ENCODE peak calls at places on chromosomes 5 and 9, in four cellular contexts. V, E, A and X are unnamed samples.

GRCh38 chr5:71013575-71013974 is 11.6 kb downstream of the NAIP start:
- DNase-seq in V (no peak), E (no peak), A (no peak), X (no peak)

GRCh38 chr9:99425124-99425523 is 203.0 kb downstream of the SEC61B start:
- DNase-seq in V (no peak), E (no peak), A (no peak), X (no peak)

GRCh38 chr5:135457424-135458071 is 5.4 kb upstream of the TIFAB start:
- DNase-seq in V (peak), E (no peak), A (no peak), X (peak)

GRCh38 chr9:97938081-97938644 is at the start of gene HEMGN:
- DNase-seq in V (no peak), E (no peak), A (no peak), X (no peak)

GRCh38 chr5:109654455-109654854 is 35.3 kb upstream of the MAN2A1 start:
- DNase-seq in V (peak), E (no peak), A (no peak), X (no peak)

GRCh38 chr9:20649381-20649780 is 27.1 kb upstream of the MLLT3 start:
- DNase-seq in V (no peak), E (no peak), A (no peak), X (no peak)

GRCh38 chr5:59555596-59555995 is 337.9 kb downstream of the PDE4D start:
- DNase-seq in V (no peak), E (no peak), A (no peak), X (no peak)

GRCh38 chr9:127370651-127371648 is 26.0 kb upstream of the SLC2A8 start:
- DNase-seq in V (no peak), E (no peak), A (no peak), X (no peak)

GRCh38 chr9:93093081-93093448 is 3.0 kb upstream of the CARD19 start:
- DNase-seq in V (no peak), E (no peak), A (no peak), X (no peak)

GRCh38 chr5:151298063-151298462 is 5.5 kb downstream of the SLC36A3 start:
- DNase-seq in V (peak), E (no peak), A (no peak), X (no peak)

GRCh38 chr5:15763754-15764153 is 263.8 kb downstream of the FBXL7 start:
- DNase-seq in V (peak), E (no peak), A (no peak), X (no peak)

GRCh38 chr5:174624754-174625506 is 99.5 kb upstream of the MSX2 start:
- DNase-seq in V (no peak), E (no peak), A (no peak), X (no peak)

GRCh38 chr5:55172937-55173695 is at the start of gene CDC20B:
- DNase-seq in V (peak), E (no peak), A (peak), X (no peak)

GRCh38 chr5:148970228-148970627 is 92.6 kb downstream of the SH3TC2 start:
- DNase-seq in V (peak), E (peak), A (no peak), X (peak)

GRCh38 chr5:93990504-93991085 is 249.2 kb upstream of the POU5F2 start:
- DNase-seq in V (no peak), E (no peak), A (no peak), X (no peak)

GRCh38 chr5:77778398-77778797 is 2.3 kb upstream of the TBCA start:
- DNase-seq in V (no peak), E (no peak), A (no peak), X (no peak)

GRCh38 chr9:125261501-125262216 is at the start of gene GAPVD1:
- DNase-seq in V (peak), E (peak), A (peak), X (peak)

GRCh38 chr5:133362438-133362837 is 249.9 kb downstream of the FSTL4 start:
- DNase-seq in V (no peak), E (no peak), A (no peak), X (no peak)

GRCh38 chr9:114300153-114300845 is 22.6 kb upstream of the ORM1 start:
- DNase-seq in V (no peak), E (no peak), A (no peak), X (no peak)

GRCh38 chr9:137307255-137308101 is 5.4 kb upstream of the NRARP start:
- DNase-seq in V (no peak), E (no peak), A (no peak), X (no peak)

GRCh38 chr5:171633776-171634470 is 151.7 kb upstream of the SMIM23 start:
- DNase-seq in V (no peak), E (no peak), A (peak), X (no peak)

GRCh38 chr5:136364307-136364706 is 1.0 kb downstream of the TRPC7 start:
- DNase-seq in V (no peak), E (no peak), A (no peak), X (no peak)

GRCh38 chr5:33330992-33331391 is 109.8 kb upstream of the TARS1 start:
- DNase-seq in V (no peak), E (no peak), A (no peak), X (no peak)

GRCh38 chr5:150168864-150169263 is 2.3 kb downstream of the CDX1 start:
- DNase-seq in V (no peak), E (no peak), A (no peak), X (no peak)

GRCh38 chr9:87249029-87249428 is 248.6 kb upstream of the DAPK1 start:
- DNase-seq in V (no peak), E (no peak), A (no peak), X (no peak)

GRCh38 chr5:120535900-120536299 is 71.8 kb downstream of the PRR16 start:
- DNase-seq in V (no peak), E (no peak), A (no peak), X (no peak)

GRCh38 chr5:93715776-93716175 is 25.6 kb downstream of the POU5F2 start:
- DNase-seq in V (no peak), E (no peak), A (no peak), X (no peak)

GRCh38 chr9:29203216-29203930 is 1630.1 kb upstream of the C9orf72 start:
- DNase-seq in V (no peak), E (no peak), A (no peak), X (no peak)

GRCh38 chr5:130964238-130965192 is 200.5 kb downstream of the HINT1 start:
- DNase-seq in V (peak), E (no peak), A (no peak), X (no peak)

GRCh38 chr5:60701317-60701988 is 1.5 kb upstream of the DEPDC1B start:
- DNase-seq in V (no peak), E (no peak), A (no peak), X (no peak)

GRCh38 chr5:94174748-94175411 is 433.5 kb upstream of the POU5F2 start:
- DNase-seq in V (peak), E (no peak), A (no peak), X (peak)

GRCh38 chr9:69030851-69031645 is 4.5 kb upstream of the FXN start:
- DNase-seq in V (no peak), E (no peak), A (no peak), X (no peak)

GRCh38 chr5:130198927-130199326 is 294.7 kb downstream of the CHSY3 start:
- DNase-seq in V (peak), E (no peak), A (no peak), X (peak)

GRCh38 chr5:54150841-54151240 is 159.5 kb downstream of the ARL15 start:
- DNase-seq in V (no peak), E (no peak), A (no peak), X (no peak)

GRCh38 chr9:83933804-83934203 is 12.6 kb upstream of the KIF27 start:
- DNase-seq in V (no peak), E (no peak), A (no peak), X (no peak)

GRCh38 chr5:142683885-142684505 is 1.9 kb downstream of the FGF1 start:
- DNase-seq in V (no peak), E (no peak), A (no peak), X (no peak)

GRCh38 chr5:9099681-9100080 is 446.2 kb downstream of the SEMA5A start:
- DNase-seq in V (no peak), E (no peak), A (no peak), X (no peak)

GRCh38 chr9:125495137-125496119 is 211.6 kb downstream of the MAPKAP1 start:
- DNase-seq in V (no peak), E (no peak), A (no peak), X (no peak)

GRCh38 chr5:96198673-96199072 is 234.4 kb downstream of the PCSK1 start:
- DNase-seq in V (no peak), E (no peak), A (no peak), X (no peak)